ENCODE peak calls at places on chromosome 2, in five cellular contexts. One of them, this sample, is unnamed.

GRCh38 chr2:119063146-119063545 is 95.4 kb downstream of the C1QL2 start:
- DNase-seq in right lobe of liver: no peak
- DNase-seq in IMR-90: no peak
- DNase-seq in DND-41: no peak
- DNase-seq in spleen: no peak
- DNase-seq in this sample: no peak

GRCh38 chr2:70527447-70528080 is 26.1 kb downstream of the TGFA start:
- DNase-seq in spleen: no peak
- DNase-seq in IMR-90: no peak
- DNase-seq in DND-41: no peak
- DNase-seq in right lobe of liver: no peak
- DNase-seq in this sample: no peak

GRCh38 chr2:47422560-47422959 is 19.6 kb downstream of the MSH2 start:
- DNase-seq in right lobe of liver: no peak
- DNase-seq in IMR-90: peak; percentile 76
- DNase-seq in DND-41: no peak
- DNase-seq in spleen: no peak
- DNase-seq in this sample: no peak

GRCh38 chr2:198374375-198375072 is 570.1 kb downstream of the PLCL1 start:
- DNase-seq in right lobe of liver: no peak
- DNase-seq in spleen: no peak
- DNase-seq in IMR-90: peak; percentile 70
- DNase-seq in DND-41: peak; percentile 46
- DNase-seq in this sample: no peak

GRCh38 chr2:219405451-219405850 is 12.7 kb upstream of the DES start:
- DNase-seq in spleen: no peak
- DNase-seq in DND-41: no peak
- DNase-seq in right lobe of liver: no peak
- DNase-seq in IMR-90: no peak
- DNase-seq in this sample: no peak

GRCh38 chr2:188089896-188090295 is 201.8 kb upstream of the GULP1 start:
- DNase-seq in DND-41: no peak
- DNase-seq in IMR-90: peak; percentile 29
- DNase-seq in right lobe of liver: no peak
- DNase-seq in spleen: no peak
- DNase-seq in this sample: no peak

GRCh38 chr2:116435648-116436047 is 1378.8 kb upstream of the DDX18 start:
- DNase-seq in spleen: no peak
- DNase-seq in IMR-90: no peak
- DNase-seq in right lobe of liver: no peak
- DNase-seq in DND-41: no peak
- DNase-seq in this sample: no peak

GRCh38 chr2:167100526-167100925 is 212.2 kb downstream of the XIRP2 start:
- DNase-seq in right lobe of liver: no peak
- DNase-seq in DND-41: no peak
- DNase-seq in spleen: no peak
- DNase-seq in IMR-90: peak; percentile 40
- DNase-seq in this sample: no peak

GRCh38 chr2:74867841-74868658 is 34.1 kb downstream of the HK2 start:
- DNase-seq in right lobe of liver: no peak
- DNase-seq in spleen: no peak
- DNase-seq in DND-41: no peak
- DNase-seq in IMR-90: peak; percentile 88
- DNase-seq in this sample: no peak

GRCh38 chr2:113173563-113174368 is at the start of gene PSD4:
- DNase-seq in DND-41: peak; percentile 97
- DNase-seq in IMR-90: no peak
- DNase-seq in spleen: peak; percentile 97
- DNase-seq in right lobe of liver: peak; percentile 71
- DNase-seq in this sample: peak; percentile 88

GRCh38 chr2:185222311-185222710 is 516.3 kb upstream of the FSIP2 start:
- DNase-seq in spleen: no peak
- DNase-seq in IMR-90: no peak
- DNase-seq in DND-41: no peak
- DNase-seq in right lobe of liver: no peak
- DNase-seq in this sample: no peak

GRCh38 chr2:1634681-1635341 is 109.5 kb downstream of the PXDN start:
- DNase-seq in right lobe of liver: no peak
- DNase-seq in spleen: no peak
- DNase-seq in IMR-90: no peak
- DNase-seq in DND-41: no peak
- DNase-seq in this sample: no peak

DNA sequence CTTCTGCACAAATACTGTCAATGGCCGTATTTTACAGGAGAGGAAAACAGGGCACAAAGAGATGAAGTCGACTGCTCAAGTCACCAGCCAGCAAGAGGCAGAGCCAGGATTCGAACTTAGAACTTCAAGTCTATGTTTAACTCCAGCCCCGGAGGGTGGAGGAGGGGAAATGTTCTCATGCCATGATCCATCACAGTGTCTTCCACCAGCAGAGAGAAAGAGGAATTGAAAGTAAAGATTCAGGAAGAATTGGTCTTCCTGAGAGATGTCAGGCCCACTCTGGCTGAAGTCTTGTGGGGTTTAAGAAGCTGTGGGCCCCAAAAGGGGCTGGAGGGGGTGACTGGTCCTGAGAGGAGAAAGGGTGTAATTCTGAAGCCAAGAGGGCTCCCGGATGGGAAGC is 260.0 kb downstream of the TNS1 start:
- DNase-seq in DND-41: no peak
- DNase-seq in right lobe of liver: no peak
- DNase-seq in spleen: no peak
- DNase-seq in IMR-90: no peak
- DNase-seq in this sample: no peak
- H3K4me1 ChIP-seq in DND-41: no peaks in the 10 kb centered on the region
- H3K4me1 ChIP-seq in right lobe of liver: no peaks in the 10 kb centered on the region
- H3K4me1 ChIP-seq in spleen: peaks cover 8% of the 10 kb centered on the region
- H3K4me1 ChIP-seq in IMR-90: peaks cover 7% of the 10 kb centered on the region
- H3K4me1 ChIP-seq in this sample: no peaks in the 10 kb centered on the region

GRCh38 chr2:105739408-105739807 is 5.3 kb upstream of the NCK2 start:
- DNase-seq in spleen: no peak
- DNase-seq in IMR-90: no peak
- DNase-seq in right lobe of liver: no peak
- DNase-seq in DND-41: no peak
- DNase-seq in this sample: no peak

GRCh38 chr2:105738658-105739051 is 6.1 kb upstream of the NCK2 start:
- DNase-seq in right lobe of liver: no peak
- DNase-seq in IMR-90: no peak
- DNase-seq in spleen: no peak
- DNase-seq in DND-41: no peak
- DNase-seq in this sample: peak; percentile 72

GRCh38 chr2:105736145-105736544 is 8.6 kb upstream of the NCK2 start:
- DNase-seq in spleen: no peak
- DNase-seq in IMR-90: no peak
- DNase-seq in DND-41: no peak
- DNase-seq in right lobe of liver: no peak
- DNase-seq in this sample: no peak

GRCh38 chr2:105739944-105740734 is 4.6 kb upstream of the NCK2 start:
- DNase-seq in spleen: no peak
- DNase-seq in right lobe of liver: no peak
- DNase-seq in IMR-90: no peak
- DNase-seq in DND-41: no peak
- DNase-seq in this sample: no peak

DNA sequence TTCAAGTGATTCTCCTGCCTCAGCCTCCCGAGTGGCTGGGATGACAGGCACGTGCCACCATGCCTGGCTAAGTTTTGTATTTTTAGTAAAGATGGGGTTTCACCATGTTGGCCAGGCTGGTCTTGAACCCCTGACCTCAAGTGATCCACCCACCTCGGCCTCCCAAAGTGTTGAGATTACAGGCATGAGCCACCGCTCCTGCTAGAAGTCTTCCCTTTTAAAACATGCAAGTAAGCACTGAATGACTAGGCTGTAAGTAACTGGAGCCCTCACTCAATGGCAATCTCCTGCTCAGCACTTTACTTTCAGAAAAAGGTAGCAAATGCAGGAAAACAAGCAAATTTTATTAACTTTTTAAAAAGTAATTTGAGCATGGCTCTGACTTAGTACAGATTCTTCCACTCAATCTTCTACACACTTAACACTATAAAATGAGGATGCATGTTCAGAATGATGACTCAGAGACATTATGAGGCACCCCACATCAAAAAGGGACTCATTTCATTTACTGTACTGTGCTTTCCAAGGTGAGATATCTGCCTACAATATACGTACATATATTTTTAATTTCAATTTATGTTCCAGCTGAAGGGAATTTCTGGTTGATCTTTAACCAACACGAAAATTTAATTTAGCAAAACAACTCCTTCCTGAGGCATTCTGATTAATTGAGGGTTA is 6.6 kb upstream of the NCK2 start:
- DNase-seq in spleen: no peak
- DNase-seq in IMR-90: no peak
- DNase-seq in DND-41: no peak
- DNase-seq in right lobe of liver: no peak
- DNase-seq in this sample: peak; percentile 67
- H3K4me1 ChIP-seq in spleen: peaks cover 27% of the 10 kb centered on the region
- H3K4me1 ChIP-seq in IMR-90: no peaks in the 10 kb centered on the region
- H3K4me1 ChIP-seq in DND-41: peaks cover 34% of the 10 kb centered on the region
- H3K4me1 ChIP-seq in right lobe of liver: no peaks in the 10 kb centered on the region
- H3K4me1 ChIP-seq in this sample: peaks cover 40% of the 10 kb centered on the region

GRCh38 chr2:85772841-85773491 is 19.2 kb downstream of the ATOH8 start:
- DNase-seq in IMR-90: no peak
- DNase-seq in spleen: no peak
- DNase-seq in DND-41: no peak
- DNase-seq in right lobe of liver: no peak
- DNase-seq in this sample: no peak
- H3K4me1 ChIP-seq in IMR-90: peaks cover 46% of the 10 kb centered on the region
- H3K4me1 ChIP-seq in spleen: peaks cover 62% of the 10 kb centered on the region
- H3K4me1 ChIP-seq in DND-41: no peaks in the 10 kb centered on the region
- H3K4me1 ChIP-seq in right lobe of liver: peaks cover 71% of the 10 kb centered on the region
- H3K4me1 ChIP-seq in this sample: no peaks in the 10 kb centered on the region

GRCh38 chr2:98463988-98464771 is 19.5 kb downstream of the INPP4A start:
- DNase-seq in right lobe of liver: no peak
- DNase-seq in IMR-90: no peak
- DNase-seq in spleen: no peak
- DNase-seq in DND-41: peak; percentile 78
- DNase-seq in this sample: peak; percentile 64
- H3K4me1 ChIP-seq in right lobe of liver: no peaks in the 10 kb centered on the region
- H3K4me1 ChIP-seq in IMR-90: peaks cover 12% of the 10 kb centered on the region
- H3K4me1 ChIP-seq in spleen: peaks cover 97% of the 10 kb centered on the region
- H3K4me1 ChIP-seq in DND-41: peaks cover 76% of the 10 kb centered on the region
- H3K4me1 ChIP-seq in this sample: peaks cover 90% of the 10 kb centered on the region

GRCh38 chr2:190880374-190881073 is at the start of gene GLS:
- DNase-seq in IMR-90: peak; percentile 96
- DNase-seq in DND-41: peak; percentile 97
- DNase-seq in spleen: peak; percentile 98
- DNase-seq in right lobe of liver: peak; percentile 94
- DNase-seq in this sample: peak; percentile 91

GRCh38 chr2:190882327-190882766 is 1.7 kb downstream of the GLS start:
- DNase-seq in IMR-90: no peak
- DNase-seq in spleen: no peak
- DNase-seq in DND-41: no peak
- DNase-seq in right lobe of liver: no peak
- DNase-seq in this sample: no peak

GRCh38 chr2:190881074-190881479 is 456 bp downstream of the GLS start:
- DNase-seq in right lobe of liver: no peak
- DNase-seq in IMR-90: no peak
- DNase-seq in spleen: no peak
- DNase-seq in DND-41: no peak
- DNase-seq in this sample: no peak

GRCh38 chr2:190882831-190883582 is 2.4 kb downstream of the GLS start:
- DNase-seq in spleen: no peak
- DNase-seq in IMR-90: no peak
- DNase-seq in DND-41: no peak
- DNase-seq in right lobe of liver: no peak
- DNase-seq in this sample: peak; percentile 23

GRCh38 chr2:190881480-190882326 is 1.1 kb downstream of the GLS start:
- DNase-seq in right lobe of liver: peak; percentile 66
- DNase-seq in IMR-90: peak; percentile 87
- DNase-seq in DND-41: peak; percentile 89
- DNase-seq in spleen: peak; percentile 95
- DNase-seq in this sample: peak; percentile 88
- H3K4me1 ChIP-seq in right lobe of liver: no peaks in the 10 kb centered on the region
- H3K4me1 ChIP-seq in IMR-90: peaks cover 3% of the 10 kb centered on the region
- H3K4me1 ChIP-seq in DND-41: peaks cover 54% of the 10 kb centered on the region
- H3K4me1 ChIP-seq in spleen: peaks cover 60% of the 10 kb centered on the region
- H3K4me1 ChIP-seq in this sample: peaks cover 12% of the 10 kb centered on the region

GRCh38 chr2:102022884-102023539 is 31.3 kb downstream of the IL1R2 start:
- DNase-seq in spleen: no peak
- DNase-seq in IMR-90: no peak
- DNase-seq in right lobe of liver: no peak
- DNase-seq in DND-41: no peak
- DNase-seq in this sample: no peak
- H3K4me1 ChIP-seq in spleen: peaks cover 24% of the 10 kb centered on the region
- H3K4me1 ChIP-seq in IMR-90: peaks cover 20% of the 10 kb centered on the region
- H3K4me1 ChIP-seq in right lobe of liver: peaks cover 20% of the 10 kb centered on the region
- H3K4me1 ChIP-seq in DND-41: no peaks in the 10 kb centered on the region
- H3K4me1 ChIP-seq in this sample: no peaks in the 10 kb centered on the region

GRCh38 chr2:67993329-67993728 is 69.5 kb downstream of the C1D start:
- DNase-seq in IMR-90: no peak
- DNase-seq in DND-41: no peak
- DNase-seq in right lobe of liver: no peak
- DNase-seq in spleen: no peak
- DNase-seq in this sample: no peak
- H3K4me1 ChIP-seq in IMR-90: peaks cover 2% of the 10 kb centered on the region
- H3K4me1 ChIP-seq in DND-41: no peaks in the 10 kb centered on the region
- H3K4me1 ChIP-seq in right lobe of liver: no peaks in the 10 kb centered on the region
- H3K4me1 ChIP-seq in spleen: no peaks in the 10 kb centered on the region
- H3K4me1 ChIP-seq in this sample: no peaks in the 10 kb centered on the region

GRCh38 chr2:45714679-45715078 is 63.2 kb downstream of the PRKCE start:
- DNase-seq in IMR-90: no peak
- DNase-seq in right lobe of liver: no peak
- DNase-seq in DND-41: no peak
- DNase-seq in spleen: no peak
- DNase-seq in this sample: no peak

GRCh38 chr2:45712538-45712937 is 61.1 kb downstream of the PRKCE start:
- DNase-seq in DND-41: no peak
- DNase-seq in IMR-90: no peak
- DNase-seq in right lobe of liver: no peak
- DNase-seq in spleen: no peak
- DNase-seq in this sample: no peak

GRCh38 chr2:45713591-45713990 is 62.1 kb downstream of the PRKCE start:
- DNase-seq in spleen: no peak
- DNase-seq in right lobe of liver: no peak
- DNase-seq in DND-41: no peak
- DNase-seq in IMR-90: no peak
- DNase-seq in this sample: no peak

GRCh38 chr2:45711224-45711623 is 59.7 kb downstream of the PRKCE start:
- DNase-seq in IMR-90: no peak
- DNase-seq in DND-41: no peak
- DNase-seq in right lobe of liver: no peak
- DNase-seq in spleen: no peak
- DNase-seq in this sample: no peak

DNA sequence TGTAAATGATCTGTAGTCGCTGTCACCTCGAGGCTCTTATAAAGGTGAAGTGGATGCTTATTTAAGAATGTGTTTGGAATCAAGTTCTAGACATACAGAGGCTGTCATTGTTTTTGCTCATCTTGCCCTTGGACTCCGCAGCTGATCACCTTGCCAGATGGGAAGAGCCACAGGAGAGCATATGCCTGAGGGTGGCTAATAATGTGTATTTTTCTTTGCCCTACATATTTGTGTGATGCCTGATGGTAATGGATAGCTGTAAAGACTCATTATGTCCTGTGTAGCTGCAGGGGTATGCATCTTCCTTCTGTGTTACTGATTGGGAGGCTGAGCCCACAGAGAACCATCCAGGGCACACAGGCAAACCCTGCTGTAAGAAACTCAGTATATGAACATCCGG is 61.7 kb downstream of the PRKCE start:
- DNase-seq in IMR-90: no peak
- DNase-seq in DND-41: no peak
- DNase-seq in spleen: no peak
- DNase-seq in right lobe of liver: no peak
- DNase-seq in this sample: no peak
- H3K4me1 ChIP-seq in IMR-90: no peaks in the 10 kb centered on the region
- H3K4me1 ChIP-seq in DND-41: no peaks in the 10 kb centered on the region
- H3K4me1 ChIP-seq in spleen: no peaks in the 10 kb centered on the region
- H3K4me1 ChIP-seq in right lobe of liver: no peaks in the 10 kb centered on the region
- H3K4me1 ChIP-seq in this sample: no peaks in the 10 kb centered on the region